ENCODE peak calls at places on chromosome 10, in nine cellular contexts. One of them, this sample, is unnamed.

GRCh38 chr10:79243211-79244067 is 103.8 kb upstream of the PPIF start:
- DNase-seq in ovary: peak; percentile 60
- DNase-seq in NB4: peak; percentile 79
- DNase-seq in foreskin fibroblast: peak; percentile 66
- DNase-seq in heart right ventricle: peak; percentile 59
- DNase-seq in fibroblast of lung: no peak
- DNase-seq in lower lobe of right lung: peak; percentile 64
- DNase-seq in CD8-positive, alpha-beta T cell: no peak
- DNase-seq in cardiac fibroblast: no peak
- DNase-seq in this sample: peak; percentile 61

GRCh38 chr10:8600192-8600591 is 545.7 kb downstream of the GATA3 start:
- DNase-seq in ovary: no peak
- DNase-seq in heart right ventricle: no peak
- DNase-seq in cardiac fibroblast: no peak
- DNase-seq in CD8-positive, alpha-beta T cell: no peak
- DNase-seq in foreskin fibroblast: no peak
- DNase-seq in lower lobe of right lung: no peak
- DNase-seq in fibroblast of lung: no peak
- DNase-seq in NB4: no peak
- DNase-seq in this sample: no peak

GRCh38 chr10:62433181-62433692 is 59.1 kb downstream of the ZNF365 start:
- DNase-seq in heart right ventricle: peak; percentile 45
- DNase-seq in foreskin fibroblast: peak; percentile 96
- DNase-seq in cardiac fibroblast: peak; percentile 75
- DNase-seq in ovary: no peak
- DNase-seq in lower lobe of right lung: peak; percentile 41
- DNase-seq in fibroblast of lung: peak; percentile 88
- DNase-seq in CD8-positive, alpha-beta T cell: no peak
- DNase-seq in NB4: peak; percentile 85
- DNase-seq in this sample: no peak

GRCh38 chr10:33945051-33945450 is 610.6 kb upstream of the NRP1 start:
- DNase-seq in NB4: no peak
- DNase-seq in lower lobe of right lung: no peak
- DNase-seq in foreskin fibroblast: no peak
- DNase-seq in CD8-positive, alpha-beta T cell: no peak
- DNase-seq in ovary: no peak
- DNase-seq in fibroblast of lung: no peak
- DNase-seq in cardiac fibroblast: no peak
- DNase-seq in heart right ventricle: no peak
- DNase-seq in this sample: no peak

GRCh38 chr10:68559872-68560200 is 301 bp upstream of the TET1 start:
- DNase-seq in heart right ventricle: no peak
- DNase-seq in ovary: no peak
- DNase-seq in lower lobe of right lung: no peak
- DNase-seq in foreskin fibroblast: peak; percentile 72
- DNase-seq in cardiac fibroblast: no peak
- DNase-seq in NB4: peak; percentile 81
- DNase-seq in fibroblast of lung: no peak
- DNase-seq in CD8-positive, alpha-beta T cell: no peak
- DNase-seq in this sample: no peak

GRCh38 chr10:43160067-43160918 is 22.0 kb downstream of the CSGALNACT2 start:
- DNase-seq in foreskin fibroblast: peak; percentile 91
- DNase-seq in heart right ventricle: no peak
- DNase-seq in cardiac fibroblast: peak; percentile 60
- DNase-seq in fibroblast of lung: peak; percentile 49
- DNase-seq in NB4: peak; percentile 76
- DNase-seq in ovary: no peak
- DNase-seq in lower lobe of right lung: no peak
- DNase-seq in CD8-positive, alpha-beta T cell: no peak
- DNase-seq in this sample: no peak

GRCh38 chr10:71525102-71525501 is 128.4 kb downstream of the CDH23 start:
- DNase-seq in foreskin fibroblast: no peak
- DNase-seq in NB4: no peak
- DNase-seq in fibroblast of lung: no peak
- DNase-seq in heart right ventricle: no peak
- DNase-seq in CD8-positive, alpha-beta T cell: no peak
- DNase-seq in ovary: no peak
- DNase-seq in lower lobe of right lung: no peak
- DNase-seq in cardiac fibroblast: no peak
- DNase-seq in this sample: no peak

GRCh38 chr10:77051837-77052236 is 585.8 kb downstream of the KCNMA1 start:
- DNase-seq in CD8-positive, alpha-beta T cell: no peak
- DNase-seq in cardiac fibroblast: no peak
- DNase-seq in foreskin fibroblast: no peak
- DNase-seq in ovary: no peak
- DNase-seq in fibroblast of lung: no peak
- DNase-seq in heart right ventricle: no peak
- DNase-seq in lower lobe of right lung: no peak
- DNase-seq in NB4: no peak
- DNase-seq in this sample: no peak

GRCh38 chr10:51729822-51730530 is 30.6 kb upstream of the CSTF2T start:
- DNase-seq in NB4: no peak
- DNase-seq in lower lobe of right lung: no peak
- DNase-seq in heart right ventricle: no peak
- DNase-seq in fibroblast of lung: peak; percentile 19
- DNase-seq in CD8-positive, alpha-beta T cell: no peak
- DNase-seq in foreskin fibroblast: no peak
- DNase-seq in cardiac fibroblast: no peak
- DNase-seq in ovary: no peak
- DNase-seq in this sample: no peak

GRCh38 chr10:92242910-92243671 is 47.8 kb downstream of the CPEB3 start:
- DNase-seq in cardiac fibroblast: peak; percentile 78
- DNase-seq in CD8-positive, alpha-beta T cell: no peak
- DNase-seq in NB4: peak; percentile 86
- DNase-seq in lower lobe of right lung: peak; percentile 71
- DNase-seq in ovary: peak; percentile 38
- DNase-seq in foreskin fibroblast: peak; percentile 36
- DNase-seq in fibroblast of lung: peak; percentile 69
- DNase-seq in heart right ventricle: peak; percentile 67
- DNase-seq in this sample: peak; percentile 11

GRCh38 chr10:31186225-31187010 is 132.6 kb upstream of the ZEB1 start:
- DNase-seq in CD8-positive, alpha-beta T cell: no peak
- DNase-seq in fibroblast of lung: no peak
- DNase-seq in NB4: no peak
- DNase-seq in lower lobe of right lung: no peak
- DNase-seq in cardiac fibroblast: peak; percentile 31
- DNase-seq in foreskin fibroblast: no peak
- DNase-seq in heart right ventricle: no peak
- DNase-seq in ovary: no peak
- DNase-seq in this sample: no peak

GRCh38 chr10:8628351-8628750 is 573.9 kb downstream of the GATA3 start:
- DNase-seq in NB4: no peak
- DNase-seq in heart right ventricle: no peak
- DNase-seq in CD8-positive, alpha-beta T cell: no peak
- DNase-seq in lower lobe of right lung: no peak
- DNase-seq in foreskin fibroblast: no peak
- DNase-seq in ovary: no peak
- DNase-seq in fibroblast of lung: no peak
- DNase-seq in cardiac fibroblast: no peak
- DNase-seq in this sample: no peak

GRCh38 chr10:102602272-102603045 is 41.8 kb upstream of the TRIM8 start:
- DNase-seq in fibroblast of lung: peak; percentile 51
- DNase-seq in NB4: no peak
- DNase-seq in lower lobe of right lung: no peak
- DNase-seq in ovary: no peak
- DNase-seq in heart right ventricle: no peak
- DNase-seq in cardiac fibroblast: peak; percentile 83
- DNase-seq in CD8-positive, alpha-beta T cell: no peak
- DNase-seq in foreskin fibroblast: peak; percentile 68
- DNase-seq in this sample: no peak

GRCh38 chr10:79981673-79982485 is 33.0 kb upstream of the SFTPD start:
- DNase-seq in heart right ventricle: peak; percentile 30
- DNase-seq in lower lobe of right lung: peak; percentile 87
- DNase-seq in fibroblast of lung: peak; percentile 12
- DNase-seq in cardiac fibroblast: peak; percentile 46
- DNase-seq in foreskin fibroblast: peak; percentile 70
- DNase-seq in ovary: peak; percentile 28
- DNase-seq in CD8-positive, alpha-beta T cell: no peak
- DNase-seq in NB4: peak; percentile 73
- DNase-seq in this sample: peak; percentile 48

GRCh38 chr10:64379898-64380297 is 858.7 kb downstream of the REEP3 start:
- DNase-seq in ovary: no peak
- DNase-seq in lower lobe of right lung: no peak
- DNase-seq in CD8-positive, alpha-beta T cell: no peak
- DNase-seq in cardiac fibroblast: no peak
- DNase-seq in heart right ventricle: no peak
- DNase-seq in fibroblast of lung: no peak
- DNase-seq in NB4: peak; percentile 6
- DNase-seq in foreskin fibroblast: no peak
- DNase-seq in this sample: no peak

GRCh38 chr10:48792687-48793096 is 108.0 kb downstream of the WDFY4 start:
- DNase-seq in heart right ventricle: no peak
- DNase-seq in lower lobe of right lung: no peak
- DNase-seq in foreskin fibroblast: peak; percentile 52
- DNase-seq in NB4: no peak
- DNase-seq in ovary: no peak
- DNase-seq in cardiac fibroblast: peak; percentile 41
- DNase-seq in fibroblast of lung: peak; percentile 30
- DNase-seq in CD8-positive, alpha-beta T cell: no peak
- DNase-seq in this sample: no peak

GRCh38 chr10:60777696-60778213 is 523 bp upstream of the CDK1 start:
- DNase-seq in heart right ventricle: no peak
- DNase-seq in ovary: no peak
- DNase-seq in foreskin fibroblast: no peak
- DNase-seq in NB4: no peak
- DNase-seq in CD8-positive, alpha-beta T cell: no peak
- DNase-seq in cardiac fibroblast: no peak
- DNase-seq in lower lobe of right lung: no peak
- DNase-seq in fibroblast of lung: no peak
- DNase-seq in this sample: no peak

GRCh38 chr10:127398140-127398966 is 150.8 kb upstream of the NPS start:
- DNase-seq in lower lobe of right lung: no peak
- DNase-seq in foreskin fibroblast: peak; percentile 86
- DNase-seq in ovary: peak; percentile 11
- DNase-seq in cardiac fibroblast: peak; percentile 13
- DNase-seq in fibroblast of lung: no peak
- DNase-seq in NB4: no peak
- DNase-seq in heart right ventricle: no peak
- DNase-seq in CD8-positive, alpha-beta T cell: no peak
- DNase-seq in this sample: no peak

GRCh38 chr10:119025336-119025735 is 4.2 kb upstream of the NANOS1 start:
- DNase-seq in ovary: no peak
- DNase-seq in foreskin fibroblast: peak; percentile 81
- DNase-seq in heart right ventricle: peak; percentile 87
- DNase-seq in fibroblast of lung: peak; percentile 54
- DNase-seq in CD8-positive, alpha-beta T cell: no peak
- DNase-seq in lower lobe of right lung: peak; percentile 92
- DNase-seq in NB4: no peak
- DNase-seq in cardiac fibroblast: peak; percentile 83
- DNase-seq in this sample: no peak

GRCh38 chr10:90695915-90696676 is 161.7 kb downstream of the HTR7 start:
- DNase-seq in foreskin fibroblast: no peak
- DNase-seq in lower lobe of right lung: no peak
- DNase-seq in heart right ventricle: no peak
- DNase-seq in cardiac fibroblast: no peak
- DNase-seq in ovary: no peak
- DNase-seq in CD8-positive, alpha-beta T cell: no peak
- DNase-seq in NB4: no peak
- DNase-seq in fibroblast of lung: no peak
- DNase-seq in this sample: no peak

GRCh38 chr10:14543048-14543903 is 212.6 kb upstream of the FRMD4A start:
- DNase-seq in cardiac fibroblast: peak; percentile 23
- DNase-seq in lower lobe of right lung: peak; percentile 73
- DNase-seq in NB4: peak; percentile 83
- DNase-seq in foreskin fibroblast: peak; percentile 37
- DNase-seq in fibroblast of lung: peak; percentile 47
- DNase-seq in CD8-positive, alpha-beta T cell: no peak
- DNase-seq in ovary: no peak
- DNase-seq in heart right ventricle: peak; percentile 37
- DNase-seq in this sample: no peak

GRCh38 chr10:73625004-73625883 is 16.0 kb downstream of the MYOZ1 start:
- DNase-seq in foreskin fibroblast: peak; percentile 41
- DNase-seq in heart right ventricle: no peak
- DNase-seq in lower lobe of right lung: no peak
- DNase-seq in fibroblast of lung: peak; percentile 25
- DNase-seq in cardiac fibroblast: peak; percentile 35
- DNase-seq in NB4: peak; percentile 76
- DNase-seq in ovary: peak; percentile 30
- DNase-seq in CD8-positive, alpha-beta T cell: no peak
- DNase-seq in this sample: peak; percentile 16
- TF ChIP-seq CTCF in foreskin fibroblast: no peak
- TF ChIP-seq CTCF in heart right ventricle: no peak
- TF ChIP-seq CTCF in lower lobe of right lung: no peak
- TF ChIP-seq CTCF in fibroblast of lung: no peak
- TF ChIP-seq CTCF in cardiac fibroblast: no peak
- TF ChIP-seq CTCF in NB4: no peak
- TF ChIP-seq CTCF in ovary: no peak
- TF ChIP-seq CTCF in CD8-positive, alpha-beta T cell: no peak
- TF ChIP-seq CTCF in this sample: no peak

GRCh38 chr10:117449636-117450035 is 74.4 kb upstream of the PDZD8 start:
- DNase-seq in NB4: no peak
- DNase-seq in ovary: no peak
- DNase-seq in lower lobe of right lung: no peak
- DNase-seq in CD8-positive, alpha-beta T cell: no peak
- DNase-seq in foreskin fibroblast: peak; percentile 38
- DNase-seq in fibroblast of lung: no peak
- DNase-seq in heart right ventricle: no peak
- DNase-seq in cardiac fibroblast: no peak
- DNase-seq in this sample: no peak
- TF ChIP-seq CTCF in NB4: peak; percentile 35
- TF ChIP-seq CTCF in ovary: no peak
- TF ChIP-seq CTCF in lower lobe of right lung: peak; percentile 8
- TF ChIP-seq CTCF in CD8-positive, alpha-beta T cell: no peak
- TF ChIP-seq CTCF in foreskin fibroblast: no peak
- TF ChIP-seq CTCF in fibroblast of lung: no peak
- TF ChIP-seq CTCF in heart right ventricle: no peak
- TF ChIP-seq CTCF in cardiac fibroblast: peak; percentile 14
- TF ChIP-seq CTCF in this sample: no peak

DNA sequence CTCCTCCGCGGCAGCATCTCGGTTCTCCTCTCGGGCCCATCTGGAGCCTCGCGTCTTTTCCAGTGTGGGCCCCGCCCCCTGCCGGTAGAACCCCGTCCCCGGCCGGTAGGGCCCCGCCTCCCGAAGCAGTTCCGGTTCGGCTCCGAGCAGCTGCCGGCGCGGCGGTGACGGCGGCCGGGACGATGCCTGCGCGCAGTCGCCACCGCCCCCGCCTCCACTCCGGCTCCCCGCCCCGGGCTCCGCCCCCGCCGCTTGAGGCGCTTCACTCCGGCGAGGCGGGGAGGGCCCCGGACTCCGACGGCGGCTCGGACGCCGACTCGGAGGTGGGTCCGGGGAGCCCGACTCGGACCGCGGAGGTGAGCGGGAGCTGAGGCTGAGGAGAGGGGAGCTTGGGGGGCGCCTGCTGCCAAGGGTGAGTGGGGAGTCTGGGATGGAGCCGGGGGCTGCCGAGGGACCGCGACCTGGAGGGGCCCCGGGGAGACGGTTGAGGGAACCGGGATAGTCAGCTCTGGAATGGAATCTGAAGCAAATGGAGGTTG is at the start of gene SAMD8:
- DNase-seq in lower lobe of right lung: peak; percentile 99
- DNase-seq in NB4: peak; percentile 97
- DNase-seq in CD8-positive, alpha-beta T cell: peak; percentile 87
- DNase-seq in fibroblast of lung: peak; percentile 96
- DNase-seq in cardiac fibroblast: peak; percentile 98
- DNase-seq in foreskin fibroblast: peak; percentile 98
- DNase-seq in heart right ventricle: peak; percentile 96
- DNase-seq in ovary: peak; percentile 96
- DNase-seq in this sample: peak; percentile 94
- TF ChIP-seq CTCF in lower lobe of right lung: peak; percentile 39
- TF ChIP-seq CTCF in NB4: no peak
- TF ChIP-seq CTCF in CD8-positive, alpha-beta T cell: no peak
- TF ChIP-seq CTCF in fibroblast of lung: no peak
- TF ChIP-seq CTCF in cardiac fibroblast: no peak
- TF ChIP-seq CTCF in foreskin fibroblast: no peak
- TF ChIP-seq CTCF in heart right ventricle: peak; percentile 52
- TF ChIP-seq CTCF in ovary: no peak
- TF ChIP-seq CTCF in this sample: peak; percentile 40

GRCh38 chr10:106278385-106278784 is 886.1 kb downstream of the SORCS1 start:
- DNase-seq in cardiac fibroblast: peak; percentile 7
- DNase-seq in lower lobe of right lung: no peak
- DNase-seq in foreskin fibroblast: peak; percentile 11
- DNase-seq in CD8-positive, alpha-beta T cell: no peak
- DNase-seq in fibroblast of lung: no peak
- DNase-seq in heart right ventricle: no peak
- DNase-seq in NB4: no peak
- DNase-seq in ovary: no peak
- DNase-seq in this sample: no peak
- TF ChIP-seq CTCF in cardiac fibroblast: no peak
- TF ChIP-seq CTCF in lower lobe of right lung: no peak
- TF ChIP-seq CTCF in foreskin fibroblast: no peak
- TF ChIP-seq CTCF in CD8-positive, alpha-beta T cell: no peak
- TF ChIP-seq CTCF in fibroblast of lung: no peak
- TF ChIP-seq CTCF in heart right ventricle: peak; percentile 39
- TF ChIP-seq CTCF in NB4: no peak
- TF ChIP-seq CTCF in ovary: no peak
- TF ChIP-seq CTCF in this sample: peak; percentile 33